ENCODE peak calls at places on chromosomes 1 and 21, in ten cellular contexts. One of them, this sample, is unnamed.

GRCh38 chr21:39103689-39104088 is 79.6 kb downstream of the PSMG1 start:
- DNase-seq in endothelial cell: no peak
- DNase-seq in transverse colon: no peak
- DNase-seq in Panc1: no peak
- DNase-seq in stomach: no peak
- DNase-seq in bronchial epithelial cell: no peak
- DNase-seq in glutamatergic neuron: no peak
- DNase-seq in left lung: no peak
- DNase-seq in activated CD8-positive, alpha-beta T cell treated with anti-CD3 and anti-CD28 coated beads for 36 hours: no peak
- DNase-seq in astrocyte: no peak
- DNase-seq in this sample: no peak

GRCh38 chr1:178263341-178263740 is 169.4 kb downstream of the RASAL2 start:
- DNase-seq in activated CD8-positive, alpha-beta T cell treated with anti-CD3 and anti-CD28 coated beads for 36 hours: no peak
- DNase-seq in left lung: no peak
- DNase-seq in glutamatergic neuron: no peak
- DNase-seq in endothelial cell: no peak
- DNase-seq in stomach: no peak
- DNase-seq in bronchial epithelial cell: no peak
- DNase-seq in astrocyte: peak; percentile 78
- DNase-seq in Panc1: no peak
- DNase-seq in transverse colon: no peak
- DNase-seq in this sample: no peak

GRCh38 chr1:93692983-93693591 is 11.4 kb upstream of the BCAR3 start:
- DNase-seq in transverse colon: no peak
- DNase-seq in left lung: no peak
- DNase-seq in astrocyte: peak; percentile 86
- DNase-seq in glutamatergic neuron: no peak
- DNase-seq in endothelial cell: no peak
- DNase-seq in bronchial epithelial cell: peak; percentile 97
- DNase-seq in stomach: no peak
- DNase-seq in activated CD8-positive, alpha-beta T cell treated with anti-CD3 and anti-CD28 coated beads for 36 hours: peak; percentile 79
- DNase-seq in Panc1: peak; percentile 87
- DNase-seq in this sample: no peak

GRCh38 chr1:201774224-201774982 is 54.6 kb upstream of the IPO9 start:
- DNase-seq in astrocyte: peak; percentile 93
- DNase-seq in activated CD8-positive, alpha-beta T cell treated with anti-CD3 and anti-CD28 coated beads for 36 hours: no peak
- DNase-seq in bronchial epithelial cell: peak; percentile 94
- DNase-seq in Panc1: no peak
- DNase-seq in endothelial cell: no peak
- DNase-seq in glutamatergic neuron: no peak
- DNase-seq in transverse colon: no peak
- DNase-seq in stomach: no peak
- DNase-seq in left lung: no peak
- DNase-seq in this sample: no peak

GRCh38 chr21:45248893-45249381 is 38.8 kb downstream of the POFUT2 start:
- DNase-seq in glutamatergic neuron: no peak
- DNase-seq in Panc1: no peak
- DNase-seq in transverse colon: peak; percentile 32
- DNase-seq in astrocyte: peak; percentile 22
- DNase-seq in bronchial epithelial cell: no peak
- DNase-seq in left lung: no peak
- DNase-seq in stomach: no peak
- DNase-seq in endothelial cell: no peak
- DNase-seq in activated CD8-positive, alpha-beta T cell treated with anti-CD3 and anti-CD28 coated beads for 36 hours: no peak
- DNase-seq in this sample: peak; percentile 66

GRCh38 chr1:100921110-100921706 is 25.3 kb downstream of the SLC30A7 start:
- DNase-seq in Panc1: peak; percentile 5
- DNase-seq in bronchial epithelial cell: peak; percentile 49
- DNase-seq in glutamatergic neuron: no peak
- DNase-seq in left lung: no peak
- DNase-seq in transverse colon: no peak
- DNase-seq in activated CD8-positive, alpha-beta T cell treated with anti-CD3 and anti-CD28 coated beads for 36 hours: no peak
- DNase-seq in astrocyte: peak; percentile 19
- DNase-seq in stomach: no peak
- DNase-seq in endothelial cell: no peak
- DNase-seq in this sample: no peak

GRCh38 chr1:30095451-30096025 is 627.8 kb downstream of the MATN1 start:
- DNase-seq in glutamatergic neuron: no peak
- DNase-seq in astrocyte: no peak
- DNase-seq in transverse colon: no peak
- DNase-seq in endothelial cell: no peak
- DNase-seq in activated CD8-positive, alpha-beta T cell treated with anti-CD3 and anti-CD28 coated beads for 36 hours: no peak
- DNase-seq in left lung: no peak
- DNase-seq in Panc1: no peak
- DNase-seq in bronchial epithelial cell: no peak
- DNase-seq in stomach: no peak
- DNase-seq in this sample: no peak

GRCh38 chr1:159949891-159950480 is 4.1 kb downstream of the SLAMF9 start:
- DNase-seq in transverse colon: peak; percentile 5
- DNase-seq in left lung: no peak
- DNase-seq in Panc1: no peak
- DNase-seq in bronchial epithelial cell: no peak
- DNase-seq in astrocyte: no peak
- DNase-seq in stomach: peak; percentile 14
- DNase-seq in endothelial cell: no peak
- DNase-seq in activated CD8-positive, alpha-beta T cell treated with anti-CD3 and anti-CD28 coated beads for 36 hours: no peak
- DNase-seq in glutamatergic neuron: no peak
- DNase-seq in this sample: no peak

GRCh38 chr1:72498393-72498792 is 216.1 kb upstream of the NEGR1 start:
- DNase-seq in Panc1: no peak
- DNase-seq in left lung: no peak
- DNase-seq in endothelial cell: no peak
- DNase-seq in bronchial epithelial cell: no peak
- DNase-seq in glutamatergic neuron: no peak
- DNase-seq in activated CD8-positive, alpha-beta T cell treated with anti-CD3 and anti-CD28 coated beads for 36 hours: no peak
- DNase-seq in transverse colon: no peak
- DNase-seq in stomach: no peak
- DNase-seq in astrocyte: no peak
- DNase-seq in this sample: no peak

GRCh38 chr1:167003711-167004110 is 14.6 kb downstream of the MAEL start:
- DNase-seq in transverse colon: no peak
- DNase-seq in glutamatergic neuron: no peak
- DNase-seq in activated CD8-positive, alpha-beta T cell treated with anti-CD3 and anti-CD28 coated beads for 36 hours: no peak
- DNase-seq in stomach: no peak
- DNase-seq in Panc1: no peak
- DNase-seq in astrocyte: no peak
- DNase-seq in bronchial epithelial cell: no peak
- DNase-seq in endothelial cell: no peak
- DNase-seq in left lung: no peak
- DNase-seq in this sample: no peak

GRCh38 chr1:39214998-39215873 is 10.7 kb downstream of the MACF1 start:
- DNase-seq in stomach: no peak
- DNase-seq in glutamatergic neuron: no peak
- DNase-seq in left lung: no peak
- DNase-seq in astrocyte: peak; percentile 39
- DNase-seq in endothelial cell: no peak
- DNase-seq in bronchial epithelial cell: peak; percentile 67
- DNase-seq in activated CD8-positive, alpha-beta T cell treated with anti-CD3 and anti-CD28 coated beads for 36 hours: peak; percentile 65
- DNase-seq in transverse colon: peak; percentile 42
- DNase-seq in Panc1: no peak
- DNase-seq in this sample: no peak

GRCh38 chr1:79293611-79294010 is 287.1 kb upstream of the ADGRL4 start:
- DNase-seq in bronchial epithelial cell: peak; percentile 87
- DNase-seq in Panc1: no peak
- DNase-seq in astrocyte: no peak
- DNase-seq in activated CD8-positive, alpha-beta T cell treated with anti-CD3 and anti-CD28 coated beads for 36 hours: no peak
- DNase-seq in stomach: no peak
- DNase-seq in transverse colon: no peak
- DNase-seq in endothelial cell: no peak
- DNase-seq in left lung: no peak
- DNase-seq in glutamatergic neuron: no peak
- DNase-seq in this sample: no peak

GRCh38 chr1:167424038-167424619 is 94.2 kb downstream of the CD247 start:
- DNase-seq in stomach: no peak
- DNase-seq in activated CD8-positive, alpha-beta T cell treated with anti-CD3 and anti-CD28 coated beads for 36 hours: no peak
- DNase-seq in transverse colon: no peak
- DNase-seq in glutamatergic neuron: no peak
- DNase-seq in astrocyte: no peak
- DNase-seq in bronchial epithelial cell: peak; percentile 73
- DNase-seq in left lung: no peak
- DNase-seq in endothelial cell: no peak
- DNase-seq in Panc1: no peak
- DNase-seq in this sample: no peak

DNA sequence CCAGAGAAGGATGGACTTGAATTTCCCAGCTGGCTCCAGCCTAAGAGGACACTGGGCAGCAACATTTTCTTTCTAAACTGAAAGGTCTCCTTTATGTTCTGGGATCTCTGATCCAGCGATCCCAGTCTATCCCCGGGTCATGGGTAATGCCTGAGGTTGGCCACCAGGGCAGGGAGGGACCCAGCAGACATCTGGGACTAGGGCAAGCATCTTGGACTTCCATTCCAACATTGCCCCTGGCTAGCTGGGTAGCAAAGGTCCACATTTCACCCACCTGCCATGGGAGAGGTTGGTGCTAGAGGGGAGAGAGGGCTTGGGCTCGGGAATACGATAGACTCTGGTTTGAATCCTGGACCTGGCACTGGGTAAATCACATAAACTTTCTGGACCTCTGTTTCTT is 84.6 kb downstream of the LRRN2 start:
- DNase-seq in bronchial epithelial cell: no peak
- DNase-seq in left lung: no peak
- DNase-seq in transverse colon: no peak
- DNase-seq in stomach: no peak
- DNase-seq in astrocyte: no peak
- DNase-seq in glutamatergic neuron: no peak
- DNase-seq in activated CD8-positive, alpha-beta T cell treated with anti-CD3 and anti-CD28 coated beads for 36 hours: no peak
- DNase-seq in Panc1: no peak
- DNase-seq in endothelial cell: peak; percentile 24
- DNase-seq in this sample: no peak
- TF ChIP-seq CTCF in bronchial epithelial cell: no peak
- TF ChIP-seq CTCF in left lung: peak; percentile 14
- TF ChIP-seq CTCF in transverse colon: no peak
- TF ChIP-seq CTCF in stomach: no peak
- TF ChIP-seq CTCF in astrocyte: no peak
- TF ChIP-seq CTCF in glutamatergic neuron: peak; percentile 40
- TF ChIP-seq CTCF in activated CD8-positive, alpha-beta T cell treated with anti-CD3 and anti-CD28 coated beads for 36 hours: no peak
- TF ChIP-seq CTCF in Panc1: no peak
- TF ChIP-seq CTCF in endothelial cell: peak; percentile 29
- TF ChIP-seq CTCF in this sample: peak; percentile 60

GRCh38 chr1:25874209-25874608 is 1.3 kb downstream of the PAQR7 start:
- DNase-seq in activated CD8-positive, alpha-beta T cell treated with anti-CD3 and anti-CD28 coated beads for 36 hours: no peak
- DNase-seq in transverse colon: no peak
- DNase-seq in endothelial cell: no peak
- DNase-seq in astrocyte: no peak
- DNase-seq in left lung: no peak
- DNase-seq in stomach: no peak
- DNase-seq in bronchial epithelial cell: no peak
- DNase-seq in glutamatergic neuron: no peak
- DNase-seq in Panc1: no peak
- DNase-seq in this sample: no peak

GRCh38 chr1:25874635-25875153 is 814 bp downstream of the PAQR7 start:
- DNase-seq in astrocyte: no peak
- DNase-seq in activated CD8-positive, alpha-beta T cell treated with anti-CD3 and anti-CD28 coated beads for 36 hours: peak; percentile 27
- DNase-seq in bronchial epithelial cell: no peak
- DNase-seq in glutamatergic neuron: no peak
- DNase-seq in transverse colon: no peak
- DNase-seq in left lung: peak; percentile 50
- DNase-seq in stomach: no peak
- DNase-seq in Panc1: no peak
- DNase-seq in endothelial cell: no peak
- DNase-seq in this sample: no peak

GRCh38 chr1:25876693-25877077 is 1.2 kb upstream of the PAQR7 start:
- DNase-seq in stomach: no peak
- DNase-seq in bronchial epithelial cell: no peak
- DNase-seq in endothelial cell: no peak
- DNase-seq in Panc1: no peak
- DNase-seq in left lung: no peak
- DNase-seq in astrocyte: no peak
- DNase-seq in transverse colon: no peak
- DNase-seq in activated CD8-positive, alpha-beta T cell treated with anti-CD3 and anti-CD28 coated beads for 36 hours: no peak
- DNase-seq in glutamatergic neuron: no peak
- DNase-seq in this sample: no peak

GRCh38 chr1:25875856-25876692 is 566 bp upstream of the PAQR7 start:
- DNase-seq in activated CD8-positive, alpha-beta T cell treated with anti-CD3 and anti-CD28 coated beads for 36 hours: peak; percentile 66
- DNase-seq in astrocyte: no peak
- DNase-seq in stomach: no peak
- DNase-seq in left lung: no peak
- DNase-seq in endothelial cell: no peak
- DNase-seq in glutamatergic neuron: no peak
- DNase-seq in Panc1: no peak
- DNase-seq in bronchial epithelial cell: peak; percentile 71
- DNase-seq in transverse colon: no peak
- DNase-seq in this sample: no peak

GRCh38 chr1:25875154-25875855 is at the start of gene PAQR7:
- DNase-seq in glutamatergic neuron: peak; percentile 78
- DNase-seq in activated CD8-positive, alpha-beta T cell treated with anti-CD3 and anti-CD28 coated beads for 36 hours: peak; percentile 77
- DNase-seq in Panc1: no peak
- DNase-seq in bronchial epithelial cell: peak; percentile 49
- DNase-seq in transverse colon: peak; percentile 77
- DNase-seq in stomach: peak; percentile 87
- DNase-seq in left lung: peak; percentile 94
- DNase-seq in astrocyte: peak; percentile 72
- DNase-seq in endothelial cell: peak; percentile 70
- DNase-seq in this sample: peak; percentile 80
- TF ChIP-seq CTCF in glutamatergic neuron: no peak
- TF ChIP-seq CTCF in activated CD8-positive, alpha-beta T cell treated with anti-CD3 and anti-CD28 coated beads for 36 hours: no peak
- TF ChIP-seq CTCF in Panc1: no peak
- TF ChIP-seq CTCF in bronchial epithelial cell: peak; percentile 20
- TF ChIP-seq CTCF in transverse colon: no peak
- TF ChIP-seq CTCF in stomach: no peak
- TF ChIP-seq CTCF in left lung: no peak
- TF ChIP-seq CTCF in astrocyte: no peak
- TF ChIP-seq CTCF in endothelial cell: no peak
- TF ChIP-seq CTCF in this sample: no peak

DNA sequence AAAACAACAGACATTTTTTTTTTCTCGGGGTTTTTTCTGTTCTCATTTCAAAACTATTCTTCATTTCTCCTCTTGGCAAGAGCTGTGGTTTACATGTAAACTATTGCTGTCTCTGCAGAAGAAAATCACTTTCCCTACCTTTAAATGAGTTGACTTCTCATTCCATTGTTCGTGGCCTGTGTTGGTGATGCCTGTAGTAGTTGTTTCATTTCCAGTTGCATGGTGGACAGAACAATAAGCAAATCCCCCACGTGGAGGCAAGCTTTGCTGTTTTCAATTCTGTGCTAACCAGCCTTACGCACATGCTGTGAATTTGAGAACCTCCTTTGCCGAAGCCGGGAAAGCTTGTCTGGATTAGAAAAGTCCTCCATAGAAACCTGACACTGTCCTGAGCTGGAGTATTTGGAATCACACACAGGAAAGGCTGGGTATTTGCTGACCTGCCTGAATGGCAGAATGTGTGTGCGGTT is 26.2 kb upstream of the MAP3K7CL start:
- DNase-seq in endothelial cell: no peak
- DNase-seq in left lung: no peak
- DNase-seq in glutamatergic neuron: no peak
- DNase-seq in stomach: no peak
- DNase-seq in transverse colon: no peak
- DNase-seq in Panc1: no peak
- DNase-seq in bronchial epithelial cell: peak; percentile 77
- DNase-seq in activated CD8-positive, alpha-beta T cell treated with anti-CD3 and anti-CD28 coated beads for 36 hours: no peak
- DNase-seq in astrocyte: peak; percentile 30
- DNase-seq in this sample: no peak
- TF ChIP-seq CTCF in endothelial cell: no peak
- TF ChIP-seq CTCF in left lung: no peak
- TF ChIP-seq CTCF in glutamatergic neuron: no peak
- TF ChIP-seq CTCF in stomach: no peak
- TF ChIP-seq CTCF in transverse colon: no peak
- TF ChIP-seq CTCF in Panc1: no peak
- TF ChIP-seq CTCF in bronchial epithelial cell: peak; percentile 31
- TF ChIP-seq CTCF in activated CD8-positive, alpha-beta T cell treated with anti-CD3 and anti-CD28 coated beads for 36 hours: no peak
- TF ChIP-seq CTCF in astrocyte: no peak
- TF ChIP-seq CTCF in this sample: no peak

GRCh38 chr1:182595641-182596240 is 6.7 kb upstream of the RNASEL start:
- DNase-seq in stomach: peak; percentile 80
- DNase-seq in astrocyte: peak; percentile 49
- DNase-seq in left lung: no peak
- DNase-seq in bronchial epithelial cell: peak; percentile 58
- DNase-seq in endothelial cell: peak; percentile 81
- DNase-seq in Panc1: peak; percentile 41
- DNase-seq in glutamatergic neuron: peak; percentile 82
- DNase-seq in activated CD8-positive, alpha-beta T cell treated with anti-CD3 and anti-CD28 coated beads for 36 hours: peak; percentile 79
- DNase-seq in transverse colon: peak; percentile 79
- DNase-seq in this sample: no peak
- TF ChIP-seq CTCF in stomach: peak; percentile 70
- TF ChIP-seq CTCF in astrocyte: peak; percentile 92
- TF ChIP-seq CTCF in left lung: peak; percentile 85
- TF ChIP-seq CTCF in bronchial epithelial cell: peak; percentile 81
- TF ChIP-seq CTCF in endothelial cell: peak; percentile 86
- TF ChIP-seq CTCF in Panc1: peak; percentile 91
- TF ChIP-seq CTCF in glutamatergic neuron: peak; percentile 79
- TF ChIP-seq CTCF in activated CD8-positive, alpha-beta T cell treated with anti-CD3 and anti-CD28 coated beads for 36 hours: peak; percentile 92
- TF ChIP-seq CTCF in transverse colon: peak; percentile 89
- TF ChIP-seq CTCF in this sample: peak; percentile 92